ENCODE peak calls at places on chromosomes 5 and 9, in six cellular contexts. I is HCT116, L is keratinocyte, O is astrocyte, W is neural progenitor cell, Q is HepG2. M is an unnamed sample.

GRCh38 chr9:20593131-20593530 is 29.2 kb downstream of the MLLT3 start:
- DNase-seq in I (no peak), L (no peak), O (peak; percentile 64), W (no peak), Q (no peak), M (no peak)

GRCh38 chr5:145347026-145347616 is 488.0 kb downstream of the PRELID2 start:
- DNase-seq in I (peak; percentile 23), L (no peak), O (peak; percentile 41), W (peak; percentile 62), Q (peak; percentile 9), M (no peak)

GRCh38 chr9:70421272-70422180 is 7.1 kb upstream of the KLF9 start:
- DNase-seq in I (no peak), L (no peak), O (peak; percentile 60), W (peak; percentile 48), Q (no peak), M (no peak)

GRCh38 chr9:121886759-121887485 is 206.2 kb downstream of the TTLL11 start:
- DNase-seq in I (no peak), L (no peak), O (no peak), W (no peak), Q (no peak), M (no peak)

GRCh38 chr5:178595750-178596149 is 5.6 kb upstream of the COL23A1 start:
- DNase-seq in I (no peak), L (no peak), O (no peak), W (no peak), Q (no peak), M (no peak)

GRCh38 chr9:134442486-134443168 is 116.4 kb downstream of the RXRA start:
- DNase-seq in I (no peak), L (no peak), O (no peak), W (peak; percentile 51), Q (no peak), M (peak; percentile 38)

GRCh38 chr5:107474361-107474723 is 196.4 kb downstream of the EFNA5 start:
- DNase-seq in I (no peak), L (no peak), O (no peak), W (no peak), Q (no peak), M (no peak)

GRCh38 chr5:75558972-75559632 is 47.4 kb downstream of the POLK start:
- DNase-seq in I (no peak), L (no peak), O (no peak), W (no peak), Q (no peak), M (no peak)

GRCh38 chr5:56506586-56506985 is 273.5 kb upstream of the ANKRD55 start:
- DNase-seq in I (no peak), L (no peak), O (no peak), W (no peak), Q (no peak), M (no peak)

GRCh38 chr9:131432050-131432449 is 38.2 kb downstream of the PRRC2B start:
- DNase-seq in I (no peak), L (peak; percentile 88), O (no peak), W (no peak), Q (no peak), M (no peak)
- H3K79me2 ChIP-seq in I (peaks cover 92% of the 10 kb centered on the region), L (peaks cover 77% of the 10 kb centered on the region), O (peaks cover 97% of the 10 kb centered on the region), W (peaks cover 100% of the 10 kb centered on the region), Q (peaks cover 56% of the 10 kb centered on the region), M (peaks cover 82% of the 10 kb centered on the region)

GRCh38 chr5:139394654-139395566 is at the start of gene PROB1:
- DNase-seq in I (no peak), L (no peak), O (no peak), W (peak; percentile 32), Q (no peak), M (no peak)

GRCh38 chr5:139394123-139394653 is 716 bp downstream of the PROB1 start:
- DNase-seq in I (no peak), L (no peak), O (no peak), W (peak; percentile 88), Q (no peak), M (no peak)

GRCh38 chr5:139392678-139393496 is 2.0 kb downstream of the PROB1 start:
- DNase-seq in I (peak; percentile 66), L (no peak), O (no peak), W (peak; percentile 85), Q (no peak), M (peak; percentile 52)

GRCh38 chr5:139392324-139392677 is 2.6 kb upstream of the MZB1 start:
- DNase-seq in I (no peak), L (no peak), O (no peak), W (no peak), Q (no peak), M (no peak)

DNA sequence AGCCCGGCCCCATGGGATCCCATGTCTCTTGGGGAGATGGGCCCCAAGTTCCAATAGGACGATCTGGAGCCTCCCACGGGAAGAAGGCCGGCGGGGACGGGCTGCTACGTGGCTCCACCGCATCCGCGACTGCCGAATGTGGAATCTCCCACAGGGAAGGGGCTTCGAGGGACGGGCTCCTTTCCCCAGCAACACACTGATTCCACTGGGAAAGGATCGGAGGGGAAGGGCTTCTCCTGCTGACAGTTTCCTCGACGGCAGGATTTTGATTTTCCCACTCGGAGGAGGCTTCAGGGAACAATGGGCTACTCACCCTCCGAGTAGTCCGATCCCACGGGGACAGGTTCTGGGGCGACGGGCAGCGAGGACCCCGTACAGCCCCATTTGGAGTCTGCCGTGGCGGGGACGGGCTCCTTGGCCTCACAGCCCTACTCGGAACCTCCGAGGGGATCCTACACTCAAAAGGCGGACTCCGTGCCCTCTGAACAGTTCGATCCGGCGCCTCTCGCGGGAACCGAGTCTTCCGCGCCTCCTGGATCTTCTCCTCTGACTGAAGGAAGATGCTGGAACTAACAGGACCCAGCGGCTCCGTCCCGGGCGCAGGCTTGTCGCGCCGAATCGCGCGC is 1.3 kb downstream of the PROB1 start:
- DNase-seq in I (no peak), L (no peak), O (no peak), W (peak; percentile 22), Q (no peak), M (no peak)
- TF ChIP-seq EZH2 in I (no peak), L (no peak), O (peak; percentile 33), W (peak; percentile 77), Q (no peak), M (no peak)

GRCh38 chr5:133969654-133970324 is 1.4 kb upstream of the C5orf15 start:
- DNase-seq in I (no peak), L (no peak), O (no peak), W (no peak), Q (peak; percentile 94), M (no peak)

GRCh38 chr5:133966090-133966489 is 2.3 kb downstream of the C5orf15 start:
- DNase-seq in I (no peak), L (no peak), O (no peak), W (no peak), Q (no peak), M (no peak)

GRCh38 chr5:133968057-133968993 is at the start of gene C5orf15:
- DNase-seq in I (peak; percentile 96), L (peak; percentile 77), O (peak; percentile 98), W (peak; percentile 97), Q (peak; percentile 95), M (peak; percentile 93)

GRCh38 chr5:133967715-133968056 is 739 bp downstream of the C5orf15 start:
- DNase-seq in I (no peak), L (no peak), O (no peak), W (peak; percentile 31), Q (no peak), M (peak; percentile 12)

GRCh38 chr5:133967124-133967523 is 1.3 kb downstream of the C5orf15 start:
- DNase-seq in I (no peak), L (no peak), O (no peak), W (peak; percentile 9), Q (no peak), M (no peak)
- H3K79me2 ChIP-seq in I (peaks cover 58% of the 10 kb centered on the region), L (peaks cover 56% of the 10 kb centered on the region), O (peaks cover 54% of the 10 kb centered on the region), W (peaks cover 63% of the 10 kb centered on the region), Q (peaks cover 60% of the 10 kb centered on the region), M (peaks cover 60% of the 10 kb centered on the region)

DNA sequence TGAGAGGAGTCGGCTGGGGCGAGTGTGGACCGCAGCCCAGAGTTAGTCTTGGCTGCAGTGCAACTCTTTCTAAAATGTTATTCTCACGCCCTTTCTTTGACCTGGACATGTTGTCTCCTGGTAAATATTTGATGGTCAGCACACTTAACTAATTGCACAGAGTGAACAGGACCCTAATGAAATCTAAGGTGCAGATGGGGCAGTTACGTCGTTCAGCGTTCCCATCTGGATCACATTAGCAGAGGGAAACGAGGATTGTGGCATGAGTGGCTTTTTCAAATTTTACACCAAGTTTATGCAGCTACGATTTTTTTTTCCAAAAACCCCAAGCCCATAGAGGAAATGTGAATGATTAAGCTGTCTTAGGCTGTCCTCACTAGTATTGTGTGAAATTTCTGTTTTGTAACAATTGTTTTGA is 478 bp downstream of the C9orf85 start:
- DNase-seq in I (no peak), L (no peak), O (peak; percentile 64), W (no peak), Q (no peak), M (no peak)
- TF ChIP-seq EZH2 in I (no peak), L (no peak), O (no peak), W (peak; percentile 33), Q (no peak), M (no peak)

GRCh38 chr9:72946318-72946717 is 6.5 kb downstream of the ALDH1A1 start:
- DNase-seq in I (no peak), L (no peak), O (no peak), W (no peak), Q (no peak), M (no peak)

GRCh38 chr9:72948906-72949582 is 3.8 kb downstream of the ALDH1A1 start:
- DNase-seq in I (no peak), L (no peak), O (no peak), W (no peak), Q (no peak), M (no peak)

GRCh38 chr9:72945391-72945790 is 7.5 kb downstream of the ALDH1A1 start:
- DNase-seq in I (no peak), L (no peak), O (no peak), W (no peak), Q (no peak), M (no peak)

GRCh38 chr9:72947987-72948465 is 4.8 kb downstream of the ALDH1A1 start:
- DNase-seq in I (no peak), L (no peak), O (no peak), W (no peak), Q (peak; percentile 55), M (no peak)

DNA sequence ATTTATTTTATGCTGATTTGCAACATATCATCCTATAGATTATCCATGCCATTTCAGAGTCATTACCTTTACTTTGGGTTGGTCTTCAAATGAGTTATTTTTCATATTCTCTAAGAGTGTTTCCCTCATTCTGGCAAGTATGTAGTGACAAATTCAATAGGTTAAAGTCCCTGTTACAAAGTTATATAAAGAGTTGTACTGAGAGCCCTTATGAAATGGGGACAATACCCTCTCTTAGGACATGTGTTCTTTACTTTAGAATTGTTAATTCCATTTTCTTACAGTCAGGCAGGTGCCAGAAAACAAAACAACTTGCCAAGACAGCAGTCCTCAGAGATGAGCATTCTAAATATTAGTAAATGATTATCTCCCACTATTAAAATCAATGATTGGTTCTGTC is 6.0 kb downstream of the ALDH1A1 start:
- DNase-seq in I (no peak), L (no peak), O (no peak), W (no peak), Q (no peak), M (no peak)
- H3K79me2 ChIP-seq in I (no peaks in the 10 kb centered on the region), L (no peaks in the 10 kb centered on the region), O (no peaks in the 10 kb centered on the region), W (no peaks in the 10 kb centered on the region), Q (peaks cover 100% of the 10 kb centered on the region), M (no peaks in the 10 kb centered on the region)

DNA sequence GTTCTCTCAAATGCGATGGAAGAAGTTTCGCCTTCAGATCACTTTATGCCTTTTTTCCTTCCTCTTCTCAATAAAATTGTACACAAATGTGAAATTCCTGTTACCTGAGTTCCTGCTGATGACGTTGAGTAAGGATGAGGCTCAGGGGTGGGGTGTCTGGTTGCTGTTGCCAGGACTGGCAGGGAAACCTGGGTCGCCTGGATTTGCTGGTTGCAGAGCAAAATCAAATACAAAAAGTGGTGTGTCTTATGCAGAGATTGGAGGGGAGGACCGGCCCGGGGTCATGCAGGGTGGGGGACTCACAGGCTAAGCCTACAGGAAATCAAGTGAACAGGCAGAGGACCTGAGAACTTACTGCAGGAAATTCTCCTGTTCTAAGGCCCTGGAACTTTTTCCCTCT is 39.2 kb downstream of the ANXA2R start:
- DNase-seq in I (no peak), L (no peak), O (no peak), W (no peak), Q (no peak), M (peak; percentile 78)
- TF ChIP-seq EZH2 in I (no peak), L (no peak), O (no peak), W (peak; percentile 25), Q (no peak), M (no peak)